ENCODE peak calls at places on chromosome 13, in four cellular contexts. W is SK-N-SH, M is H1, U is A549. D is an unnamed sample.

GRCh38 chr13:97339019-97339988 is 94.7 kb upstream of the RAP2A start:
- DNase-seq in W (no peak), M (no peak), U (no peak), D (no peak)

GRCh38 chr13:26440111-26440510 is 117.4 kb upstream of the WASF3 start:
- DNase-seq in U (no peak), W (no peak), M (no peak), D (no peak)

GRCh38 chr13:41696163-41697003 is 239.0 kb downstream of the RGCC start:
- DNase-seq in W (no peak), U (peak; percentile 31), M (no peak), D (no peak)

GRCh38 chr13:100454876-100455275 is 133.7 kb downstream of the GGACT start:
- DNase-seq in W (no peak), M (no peak), U (no peak), D (no peak)

GRCh38 chr13:48595330-48596127 is 58.2 kb upstream of the CYSLTR2 start:
- DNase-seq in U (peak; percentile 15), W (peak; percentile 48), M (peak; percentile 50), D (peak; percentile 26)

GRCh38 chr13:67186985-67187569 is 43.1 kb downstream of the PCDH9 start:
- DNase-seq in W (no peak), U (no peak), M (no peak), D (no peak)

GRCh38 chr13:54687173-54687572 is 1658.6 kb downstream of the OLFM4 start:
- DNase-seq in M (no peak), U (no peak), W (no peak), D (no peak)

GRCh38 chr13:102141625-102142472 is 260.0 kb downstream of the FGF14 start:
- DNase-seq in W (no peak), M (no peak), U (peak; percentile 1), D (peak; percentile 10)

GRCh38 chr13:60689076-60689475 is 292.1 kb downstream of the TDRD3 start:
- DNase-seq in W (peak; percentile 14), U (no peak), M (no peak), D (no peak)

GRCh38 chr13:40146586-40147240 is 491.3 kb downstream of the COG6 start:
- DNase-seq in U (no peak), M (no peak), W (peak; percentile 21), D (no peak)

GRCh38 chr13:41075034-41075433 is 13.7 kb downstream of the WBP4 start:
- DNase-seq in W (peak; percentile 66), U (peak; percentile 16), M (no peak), D (peak; percentile 21)

GRCh38 chr13:104006625-104007061 is 940.4 kb upstream of the SLC10A2 start:
- DNase-seq in M (no peak), W (peak; percentile 31), U (no peak), D (no peak)

GRCh38 chr13:50320297-50320862 is 305.1 kb downstream of the KCNRG start:
- DNase-seq in M (no peak), W (no peak), U (no peak), D (no peak)

GRCh38 chr13:72284791-72285190 is 417.8 kb upstream of the DACH1 start:
- DNase-seq in U (no peak), M (no peak), W (no peak), D (no peak)

GRCh38 chr13:19185865-19186645 is 4.4 kb upstream of the TUBA3C start:
- DNase-seq in U (no peak), M (no peak), W (no peak), D (no peak)

GRCh38 chr13:43245374-43245964 is 222.1 kb downstream of the DNAJC15 start:
- DNase-seq in W (no peak), M (no peak), U (no peak), D (no peak)

GRCh38 chr13:50511877-50512332 is 331.6 kb downstream of the DLEU7 start:
- DNase-seq in U (no peak), M (no peak), W (no peak), D (peak; percentile 43)

GRCh38 chr13:70394149-70394548 is 285.9 kb upstream of the KLHL1 start:
- DNase-seq in M (no peak), W (no peak), U (no peak), D (no peak)

GRCh38 chr13:30341815-30342570 is 34.6 kb upstream of the KATNAL1 start:
- DNase-seq in M (no peak), W (peak; percentile 54), U (no peak), D (no peak)

GRCh38 chr13:99797716-99798115 is 173.9 kb downstream of the ZIC5 start:
- DNase-seq in W (no peak), U (no peak), M (no peak), D (no peak)

GRCh38 chr13:20495087-20496023 is 30.3 kb downstream of the CRYL1 start:
- DNase-seq in U (peak; percentile 46), M (peak; percentile 68), W (peak; percentile 74), D (peak; percentile 50)

GRCh38 chr13:59960683-59961082 is 203.0 kb downstream of the DIAPH3 start:
- DNase-seq in W (no peak), U (no peak), M (no peak), D (no peak)

GRCh38 chr13:70249332-70250064 is 141.2 kb upstream of the KLHL1 start:
- DNase-seq in W (no peak), U (no peak), M (no peak), D (no peak)

GRCh38 chr13:31982124-31982523 is 49.5 kb upstream of the FRY start:
- DNase-seq in W (no peak), U (no peak), M (no peak), D (no peak)

GRCh38 chr13:43329702-43330101 is 306.3 kb downstream of the DNAJC15 start:
- DNase-seq in M (no peak), U (no peak), W (no peak), D (no peak)

GRCh38 chr13:54226866-54227265 is 1198.3 kb downstream of the OLFM4 start:
- DNase-seq in U (no peak), W (no peak), M (no peak), D (no peak)

GRCh38 chr13:98401936-98402335 is 175.0 kb downstream of the STK24 start:
- DNase-seq in U (no peak), M (no peak), W (no peak), D (no peak)

GRCh38 chr13:32016631-32017030 is 14.9 kb upstream of the FRY start:
- DNase-seq in M (no peak), W (no peak), U (no peak), D (no peak)

GRCh38 chr13:100983111-100983510 is 308.5 kb upstream of the TMTC4 start:
- DNase-seq in W (no peak), U (no peak), M (no peak), D (no peak)

GRCh38 chr13:99572921-99573320 is 71.6 kb downstream of the TM9SF2 start:
- DNase-seq in U (no peak), W (no peak), M (no peak), D (no peak)

GRCh38 chr13:33518442-33518841 is 232.9 kb upstream of the STARD13 start:
- DNase-seq in U (no peak), W (no peak), M (no peak), D (no peak)

GRCh38 chr13:107641574-107641973 is 573.8 kb downstream of the LIG4 start:
- DNase-seq in U (no peak), W (no peak), M (no peak), D (no peak)

GRCh38 chr13:30088312-30088855 is 219.0 kb downstream of the KATNAL1 start:
- DNase-seq in U (no peak), W (no peak), M (no peak), D (no peak)

GRCh38 chr13:51311271-51311670 is 28.2 kb upstream of the SERPINE3 start:
- DNase-seq in M (no peak), U (no peak), W (no peak), D (no peak)

GRCh38 chr13:112727581-112727980 is 37.7 kb downstream of the ATP11A start:
- DNase-seq in M (no peak), W (no peak), U (no peak), D (no peak)

GRCh38 chr13:112724788-112725345 is 35.0 kb downstream of the ATP11A start:
- DNase-seq in M (no peak), U (no peak), W (no peak), D (no peak)

GRCh38 chr13:112723771-112724170 is 33.9 kb downstream of the ATP11A start:
- DNase-seq in W (no peak), U (no peak), M (no peak), D (no peak)

GRCh38 chr13:112726018-112726767 is 36.4 kb downstream of the ATP11A start:
- DNase-seq in W (no peak), M (no peak), U (no peak), D (no peak)

DNA sequence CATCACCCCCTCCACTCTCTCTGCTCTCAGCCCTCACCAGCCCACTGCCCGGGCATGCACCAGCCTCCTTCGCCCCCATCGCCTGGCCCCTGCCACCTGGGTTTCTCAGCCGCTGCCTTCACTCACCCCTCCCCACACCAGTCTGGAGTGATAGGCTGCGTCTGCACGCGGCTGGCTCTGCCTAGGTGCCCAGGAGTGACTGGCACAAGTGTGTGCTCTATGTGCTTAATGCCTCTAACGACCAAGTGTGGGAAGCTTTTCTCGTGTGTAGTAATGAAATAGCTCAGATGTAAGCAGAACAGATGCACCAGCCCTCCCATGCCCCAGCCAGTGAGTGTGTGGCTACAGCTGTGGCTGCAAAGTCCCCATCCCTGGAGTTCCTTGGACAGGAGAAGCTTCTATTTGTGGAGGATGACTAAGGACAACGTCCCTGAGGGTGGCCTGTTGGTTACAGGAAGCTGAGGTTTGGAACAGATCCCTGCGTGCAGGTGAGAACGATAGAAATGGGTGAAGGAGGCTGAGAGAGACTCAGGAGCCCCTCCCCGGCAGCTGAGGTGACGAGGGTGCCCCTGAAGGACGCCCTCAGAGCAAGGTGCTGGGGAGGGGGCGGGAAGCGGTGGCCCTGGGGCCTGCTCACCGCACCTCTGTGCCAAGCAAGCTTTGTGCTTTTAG is 35.6 kb downstream of the ATP11A start:
- DNase-seq in U (no peak), W (no peak), M (no peak), D (no peak)
- TF ChIP-seq RFX5 in U (no peak), W (no peak), M (no peak), D (no peak)

GRCh38 chr13:63497601-63498000 is 2082.0 kb upstream of the PCDH20 start:
- DNase-seq in W (no peak), U (no peak), M (no peak), D (no peak)
- TF ChIP-seq RFX5 in W (no peak), U (no peak), M (no peak), D (no peak)

DNA sequence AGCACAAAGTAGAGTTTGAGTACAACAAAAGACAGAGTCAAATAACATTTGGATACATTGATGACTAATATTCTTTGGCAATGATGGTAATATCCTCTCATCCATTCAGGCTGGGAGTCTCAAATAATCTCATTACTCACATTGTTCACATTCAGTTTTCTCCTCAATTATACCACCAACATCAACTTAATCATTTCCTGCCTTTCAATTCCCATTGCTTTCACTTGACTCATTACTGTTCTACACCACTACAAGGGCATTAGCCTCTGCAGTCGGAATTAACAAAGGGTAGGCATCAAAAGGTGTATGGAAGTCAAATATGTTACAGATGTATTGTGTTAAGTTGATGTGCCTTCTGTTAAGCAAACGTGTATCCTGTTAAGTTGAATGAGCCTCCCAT is 518.4 kb upstream of the SLITRK1 start:
- DNase-seq in W (no peak), M (no peak), U (no peak), D (no peak)
- TF ChIP-seq RFX5 in W (no peak), M (no peak), U (no peak), D (no peak)

GRCh38 chr13:78247362-78247761 is 328.7 kb upstream of the EDNRB start:
- DNase-seq in M (no peak), U (no peak), W (no peak), D (no peak)
- TF ChIP-seq RFX5 in M (no peak), U (no peak), W (no peak), D (no peak)

GRCh38 chr13:56869671-56870070 is 271.0 kb upstream of the PRR20A start:
- DNase-seq in U (no peak), M (no peak), W (no peak), D (no peak)
- TF ChIP-seq RFX5 in U (no peak), M (no peak), W (no peak), D (no peak)

D was measured in K562.